ENCODE peak calls at places on chromosomes 6 and 20, in six cellular contexts. P, W, X, G, D and L are unnamed samples.

GRCh38 chr6:155273438-155273837 is 9.6 kb downstream of the CLDN20 start:
- DNase-seq in P (peak; percentile 29), W (no peak), X (no peak), G (no peak), D (peak; percentile 8), L (peak; percentile 65)

GRCh38 chr6:7707787-7708186 is 18.1 kb upstream of the BMP6 start:
- DNase-seq in P (no peak), W (no peak), X (no peak), G (no peak), D (no peak), L (no peak)

GRCh38 chr6:29992792-29993191 is 50.5 kb downstream of the HLA-A start:
- DNase-seq in P (peak; percentile 6), W (no peak), X (no peak), G (no peak), D (no peak), L (no peak)

GRCh38 chr6:88964509-88964908 is 1.1 kb upstream of the RNGTT start:
- DNase-seq in P (no peak), W (no peak), X (no peak), G (no peak), D (peak; percentile 58), L (no peak)

GRCh38 chr20:47346172-47346571 is 10.3 kb downstream of the ZMYND8 start:
- DNase-seq in P (no peak), W (no peak), X (no peak), G (no peak), D (no peak), L (no peak)

GRCh38 chr6:37705239-37706051 is 7.8 kb upstream of the MDGA1 start:
- DNase-seq in P (peak; percentile 77), W (no peak), X (peak; percentile 30), G (peak; percentile 67), D (peak; percentile 87), L (peak; percentile 86)

GRCh38 chr6:111590209-111590955 is 15.3 kb downstream of the TRAF3IP2 start:
- DNase-seq in P (no peak), W (no peak), X (no peak), G (no peak), D (no peak), L (no peak)

GRCh38 chr6:124069230-124069815 is 265.7 kb downstream of the NKAIN2 start:
- DNase-seq in P (no peak), W (no peak), X (no peak), G (no peak), D (no peak), L (no peak)

GRCh38 chr6:134196568-134197301 is 121.2 kb downstream of the SGK1 start:
- DNase-seq in P (no peak), W (no peak), X (no peak), G (no peak), D (peak; percentile 86), L (no peak)

GRCh38 chr6:166849762-166850181 is 106.6 kb downstream of the RNASET2 start:
- DNase-seq in P (no peak), W (no peak), X (peak; percentile 65), G (no peak), D (no peak), L (no peak)

GRCh38 chr20:50110141-50111047 is 2.6 kb downstream of the UBE2V1 start:
- DNase-seq in P (peak; percentile 31), W (peak; percentile 45), X (peak; percentile 52), G (no peak), D (no peak), L (no peak)

GRCh38 chr6:2658788-2659187 is 91.9 kb downstream of the MYLK4 start:
- DNase-seq in P (no peak), W (peak; percentile 68), X (peak; percentile 40), G (no peak), D (no peak), L (no peak)

GRCh38 chr6:85516168-85516567 is 66.3 kb downstream of the NT5E start:
- DNase-seq in P (no peak), W (peak; percentile 44), X (no peak), G (no peak), D (no peak), L (no peak)

GRCh38 chr6:33975631-33976424 is 170.1 kb downstream of the GRM4 start:
- DNase-seq in P (no peak), W (no peak), X (no peak), G (no peak), D (no peak), L (peak; percentile 27)

DNA sequence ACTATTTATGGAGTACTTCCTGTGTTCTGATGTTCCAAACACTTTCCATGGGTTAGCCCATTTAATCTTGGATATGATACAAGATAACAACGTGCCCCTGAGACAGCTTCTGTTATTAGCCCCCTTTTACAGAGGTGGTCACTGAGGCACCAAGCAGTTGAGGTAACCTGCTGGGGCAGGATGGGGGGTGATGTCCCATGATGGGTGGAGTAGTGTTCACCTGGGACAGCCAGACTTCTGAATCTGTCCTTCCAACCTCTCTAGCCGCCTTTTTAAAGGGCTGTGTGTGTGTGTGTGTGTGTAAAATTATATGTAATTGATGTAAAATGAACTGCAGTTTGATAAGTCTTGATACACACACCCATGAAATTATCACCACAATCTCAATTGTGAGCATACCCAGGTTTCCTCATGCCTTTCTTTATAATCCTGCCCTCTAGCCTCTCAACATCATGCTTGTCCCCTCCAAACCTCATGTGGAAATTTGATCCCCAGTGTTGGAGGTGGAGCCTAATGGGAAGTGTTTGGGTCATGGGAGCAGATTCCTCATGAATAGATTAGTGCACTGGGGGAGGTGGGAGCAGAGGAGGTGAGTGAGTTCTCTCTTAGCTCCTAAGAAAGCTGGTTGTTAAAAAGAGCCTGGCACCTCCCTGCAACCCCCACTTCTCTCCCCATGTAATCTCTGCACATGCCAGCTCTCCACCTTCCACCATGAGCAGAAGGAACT is 39.2 kb downstream of the PLAGL2 start:
- DNase-seq in P (no peak), W (peak; percentile 49), X (no peak), G (no peak), D (peak; percentile 38), L (no peak)
- TF ChIP-seq CHD2 in P (no peak), W (no peak), X (no peak), G (no peak), D (no peak), L (no peak)

DNA sequence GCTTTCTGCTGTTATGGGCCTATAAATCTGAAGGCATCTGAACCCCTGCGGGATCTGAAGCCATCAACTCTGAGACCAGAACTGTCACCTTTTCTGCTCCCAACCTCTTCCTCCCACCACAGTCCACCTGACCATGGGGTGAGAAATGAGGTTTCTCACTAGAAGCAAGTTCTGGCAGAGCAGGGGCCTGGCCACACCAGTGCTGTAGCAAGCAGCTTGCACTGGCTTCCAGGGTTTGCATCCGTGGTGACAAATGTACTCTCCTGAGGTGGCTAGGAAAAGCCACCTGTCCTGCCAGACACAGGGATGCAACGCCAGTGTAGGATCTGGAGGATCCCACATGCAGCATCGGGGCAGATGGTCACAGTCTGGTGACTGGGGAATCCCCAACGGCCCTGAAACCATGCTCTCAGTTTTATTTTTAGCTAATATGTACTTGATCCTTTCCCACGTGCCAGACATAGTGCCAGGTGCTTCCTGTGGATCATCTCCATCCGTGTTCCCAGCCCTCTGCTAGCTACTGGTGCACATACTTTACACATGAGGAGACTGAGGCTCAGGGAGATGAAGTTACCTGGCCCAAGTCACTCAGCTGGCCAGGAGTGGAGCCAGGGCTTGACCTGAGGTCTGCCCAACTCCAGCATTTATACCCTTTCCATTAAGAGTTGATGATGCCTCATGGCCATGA is 122.1 kb upstream of the SPACA1 start:
- DNase-seq in P (no peak), W (no peak), X (peak; percentile 89), G (no peak), D (no peak), L (no peak)
- TF ChIP-seq CHD2 in P (no peak), W (no peak), X (peak; percentile 63), G (no peak), D (no peak), L (no peak)

DNA sequence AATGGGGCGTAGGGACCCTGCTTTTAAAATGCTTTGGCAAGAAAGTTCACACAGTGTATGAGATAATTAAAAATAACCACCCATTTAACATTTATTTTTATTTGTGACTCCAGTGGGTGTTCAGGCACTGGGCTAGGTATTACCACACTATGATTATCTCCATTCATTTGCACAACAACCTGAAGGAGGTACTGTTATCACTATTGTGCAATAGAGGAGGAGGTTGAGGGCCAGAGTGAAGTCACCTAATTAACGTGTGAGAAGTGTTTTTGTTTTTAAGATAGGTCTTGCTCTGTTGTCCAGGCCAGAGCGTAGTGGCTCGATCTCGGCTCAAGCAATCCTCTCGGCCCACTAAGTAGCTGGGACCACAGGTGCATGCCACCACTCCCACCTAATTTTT is 29.2 kb downstream of the MAK start:
- DNase-seq in P (no peak), W (no peak), X (no peak), G (no peak), D (peak; percentile 23), L (no peak)
- TF ChIP-seq CHD2 in P (no peak), W (no peak), X (no peak), G (no peak), D (no peak), L (no peak)

DNA sequence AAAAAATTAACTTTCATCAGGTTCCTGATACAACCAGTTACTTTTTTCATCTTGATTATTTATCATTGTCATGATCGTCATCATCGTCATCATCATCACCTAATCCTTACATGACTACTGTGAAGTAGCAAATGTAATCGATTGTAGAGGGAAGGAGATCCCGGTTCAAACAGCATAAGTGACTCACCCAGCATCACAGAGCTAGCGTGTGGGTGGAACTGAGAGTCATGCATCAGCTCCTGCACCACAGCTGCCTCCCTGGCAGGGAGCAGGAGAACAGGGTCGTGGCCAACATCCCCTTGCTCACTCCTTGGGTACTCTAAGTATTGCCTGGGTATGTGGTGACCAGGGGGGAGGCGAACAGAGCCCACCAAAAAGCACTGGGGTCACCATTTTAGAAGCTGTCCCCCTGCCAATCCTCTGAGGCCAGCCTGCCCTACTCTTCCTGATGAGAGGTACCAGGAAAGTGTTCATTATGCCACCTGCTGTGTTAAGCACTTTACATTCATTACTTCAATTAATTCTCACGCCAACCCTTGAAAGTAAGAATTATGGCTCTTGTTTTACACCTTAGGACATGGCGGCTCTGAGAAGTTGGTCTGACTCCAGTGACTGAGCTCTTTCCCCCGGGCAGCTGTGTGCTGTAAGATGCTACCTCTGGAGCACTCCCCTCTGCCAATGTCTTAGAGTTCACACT is 425.2 kb downstream of the CD83 start:
- DNase-seq in P (no peak), W (no peak), X (peak; percentile 5), G (no peak), D (peak; percentile 40), L (no peak)
- TF ChIP-seq CHD2 in P (no peak), W (no peak), X (peak; percentile 27), G (no peak), D (no peak), L (no peak)